ENCODE peak calls at places on chromosome 18, in six cellular contexts. A is spleen, S is lower lobe of right lung, R is tibial nerve, B is esophagus squamous epithelium, G is heart left ventricle. O is an unnamed sample. For H3K4me1, the result is how much of the 10 kb centered on the place peaks cover.

GRCh38 chr18:13573750-13574149 is 152.6 kb downstream of the FAM210A start:
- DNase-seq in A (no peak), S (no peak), B (no peak), R (no peak), G (no peak), O (no peak)

GRCh38 chr18:36296591-36297418 is 708 bp upstream of the FHOD3 start:
- DNase-seq in S (peak), B (no peak), A (no peak), R (peak), G (peak), O (peak)

GRCh38 chr18:31555971-31556747 is 35.5 kb upstream of the TTR start:
- DNase-seq in G (no peak), R (peak), A (no peak), B (no peak), S (no peak), O (no peak)

GRCh38 chr18:31610841-31611240 is 19.2 kb downstream of the TTR start:
- DNase-seq in S (no peak), A (no peak), G (no peak), B (no peak), R (no peak), O (no peak)

GRCh38 chr18:36809590-36810381 is 19.0 kb downstream of the TPGS2 start:
- DNase-seq in A (no peak), B (no peak), S (no peak), R (no peak), G (peak), O (no peak)

GRCh38 chr18:24514439-24514838 is 54.0 kb downstream of the HRH4 start:
- DNase-seq in R (no peak), S (no peak), B (no peak), A (no peak), G (no peak), O (no peak)

GRCh38 chr18:38706373-38706772 is 1140.8 kb upstream of the CELF4 start:
- DNase-seq in R (no peak), S (no peak), A (no peak), G (no peak), B (no peak), O (no peak)

GRCh38 chr18:61606759-61607158 is 273.5 kb downstream of the CDH20 start:
- DNase-seq in G (peak), S (peak), B (no peak), A (no peak), R (peak), O (peak)

GRCh38 chr18:63578357-63578958 is 8.7 kb upstream of the SERPINB13 start:
- DNase-seq in R (peak), G (no peak), S (no peak), A (no peak), B (no peak), O (no peak)

GRCh38 chr18:37844209-37844970 is 278.8 kb upstream of the CELF4 start:
- DNase-seq in A (no peak), S (no peak), B (no peak), R (no peak), G (no peak), O (no peak)

GRCh38 chr18:22846088-22846683 is 86.9 kb upstream of the RBBP8 start:
- DNase-seq in B (no peak), G (no peak), A (no peak), R (no peak), S (no peak), O (no peak)

GRCh38 chr18:7079231-7079630 is 38.4 kb downstream of the LAMA1 start:
- DNase-seq in B (no peak), S (no peak), A (no peak), G (no peak), R (no peak), O (no peak)

GRCh38 chr18:9849407-9849961 is 36.3 kb upstream of the TXNDC2 start:
- DNase-seq in S (peak), A (peak), G (peak), B (no peak), R (peak), O (peak)

GRCh38 chr18:28432350-28432749 is 255.4 kb upstream of the CDH2 start:
- DNase-seq in R (no peak), B (no peak), G (no peak), A (no peak), S (no peak), O (no peak)

GRCh38 chr18:57437433-57437781 is 2.2 kb downstream of the ONECUT2 start:
- DNase-seq in S (no peak), B (no peak), A (no peak), G (no peak), R (no peak), O (peak)

GRCh38 chr18:8750954-8751415 is 45.6 kb downstream of the MTCL1 start:
- DNase-seq in G (no peak), B (no peak), R (no peak), A (no peak), S (no peak), O (no peak)

GRCh38 chr18:25732862-25733261 is 357.6 kb downstream of the SS18 start:
- DNase-seq in R (no peak), G (no peak), A (no peak), B (no peak), S (no peak), O (no peak)

GRCh38 chr18:51011709-51012108 is 18.3 kb upstream of the SMAD4 start:
- DNase-seq in G (no peak), B (no peak), S (no peak), R (no peak), A (no peak), O (no peak)

GRCh38 chr18:39635966-39636365 is 2070.4 kb upstream of the CELF4 start:
- DNase-seq in R (no peak), A (no peak), B (no peak), S (no peak), G (no peak), O (no peak)

GRCh38 chr18:62856294-62856693 is 141.0 kb downstream of the PHLPP1 start:
- DNase-seq in R (no peak), G (no peak), A (no peak), B (no peak), S (no peak), O (no peak)

GRCh38 chr18:35510071-35511010 is 12.6 kb upstream of the INO80C start:
- DNase-seq in G (no peak), A (no peak), B (no peak), R (no peak), S (no peak), O (no peak)

GRCh38 chr18:1296237-1296636 is 391.6 kb downstream of the ADCYAP1 start:
- DNase-seq in S (no peak), A (peak), R (no peak), B (no peak), G (no peak), O (no peak)

GRCh38 chr18:23143059-23143831 is 8.0 kb downstream of the CABLES1 start:
- DNase-seq in A (no peak), B (no peak), S (peak), R (peak), G (no peak), O (no peak)

GRCh38 chr18:67893896-67894295 is 377.4 kb upstream of the DSEL start:
- DNase-seq in R (no peak), A (no peak), S (no peak), B (no peak), G (no peak), O (no peak)

GRCh38 chr18:12028040-12028628 is 46.8 kb downstream of the IMPA2 start:
- DNase-seq in B (no peak), R (no peak), G (no peak), S (no peak), A (no peak), O (no peak)

GRCh38 chr18:43887491-43887890 is 610.2 kb upstream of the SYT4 start:
- DNase-seq in B (no peak), G (no peak), R (no peak), S (no peak), A (no peak), O (no peak)
- H3K4me3 ChIP-seq in B (no peak), G (no peak), R (no peak), S (no peak), A (no peak), O (no peak)

GRCh38 chr18:65091737-65092329 is 659.0 kb upstream of the CDH7 start:
- DNase-seq in S (no peak), R (no peak), G (no peak), A (no peak), B (no peak), O (no peak)
- TF ChIP-seq CTCF in S (peak), R (peak), G (peak), A (peak), B (no peak), O (peak)

GRCh38 chr18:59145055-59145454 is 5.4 kb downstream of the SEC11C start:
- DNase-seq in R (no peak), B (no peak), A (no peak), G (no peak), S (no peak), O (no peak)
- H3K4me1 ChIP-seq in R (under half), B (under half), A (under half), G (under half), S (under half), O (under half)

DNA sequence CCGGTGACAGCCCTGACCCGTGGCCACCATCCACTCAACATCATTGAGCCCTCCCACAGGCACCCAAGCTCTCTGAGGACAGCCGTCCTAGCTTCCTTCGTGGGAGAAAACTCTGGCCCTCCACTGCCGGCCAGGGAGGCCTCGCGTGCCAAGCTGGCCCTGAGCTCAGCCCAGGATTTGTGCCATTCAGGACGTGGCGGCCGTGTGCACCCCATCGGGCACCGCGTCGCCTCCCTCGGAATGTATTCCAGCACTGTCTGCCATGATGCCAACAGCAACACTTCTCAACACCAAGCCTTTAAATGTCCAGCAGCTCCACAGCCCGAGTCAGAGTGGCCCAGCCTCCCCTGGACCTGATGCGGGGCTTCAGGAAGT is 35.7 kb downstream of the ZNF516 start:
- DNase-seq in G (peak), B (no peak), A (peak), R (no peak), S (no peak), O (no peak)
- H3K4me3 ChIP-seq in G (no peak), B (no peak), A (no peak), R (no peak), S (no peak), O (no peak)

DNA sequence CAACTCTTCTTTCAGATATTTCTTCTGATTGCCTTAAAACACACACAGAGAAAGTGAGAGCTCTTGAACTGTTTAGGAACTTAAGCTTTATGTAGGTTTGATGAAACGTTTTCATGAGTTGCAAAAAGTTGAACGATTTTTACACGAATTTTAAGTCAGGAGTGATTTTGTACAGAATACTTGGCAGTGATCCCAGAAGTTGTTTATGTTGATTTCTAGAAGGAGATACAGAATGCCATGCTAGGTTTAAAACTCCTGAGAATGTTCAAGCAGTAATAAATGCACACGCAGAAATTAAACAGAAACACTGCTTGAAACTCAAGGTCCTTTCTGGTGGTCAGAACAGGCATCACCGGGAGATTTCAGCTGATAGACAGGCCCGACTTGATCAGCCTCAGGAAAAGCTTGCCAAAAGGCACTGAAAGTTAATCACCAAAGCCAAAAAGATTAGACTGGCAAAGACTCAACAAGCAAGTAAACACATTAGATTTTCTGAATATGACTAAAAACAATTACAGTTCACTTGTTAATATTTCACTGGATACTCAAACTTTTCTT is 123.1 kb downstream of the SOCS6 start:
- DNase-seq in S (no peak), A (no peak), B (no peak), R (no peak), G (no peak), O (no peak)
- TF ChIP-seq CTCF in S (no peak), A (no peak), B (no peak), R (no peak), G (no peak), O (no peak)

DNA sequence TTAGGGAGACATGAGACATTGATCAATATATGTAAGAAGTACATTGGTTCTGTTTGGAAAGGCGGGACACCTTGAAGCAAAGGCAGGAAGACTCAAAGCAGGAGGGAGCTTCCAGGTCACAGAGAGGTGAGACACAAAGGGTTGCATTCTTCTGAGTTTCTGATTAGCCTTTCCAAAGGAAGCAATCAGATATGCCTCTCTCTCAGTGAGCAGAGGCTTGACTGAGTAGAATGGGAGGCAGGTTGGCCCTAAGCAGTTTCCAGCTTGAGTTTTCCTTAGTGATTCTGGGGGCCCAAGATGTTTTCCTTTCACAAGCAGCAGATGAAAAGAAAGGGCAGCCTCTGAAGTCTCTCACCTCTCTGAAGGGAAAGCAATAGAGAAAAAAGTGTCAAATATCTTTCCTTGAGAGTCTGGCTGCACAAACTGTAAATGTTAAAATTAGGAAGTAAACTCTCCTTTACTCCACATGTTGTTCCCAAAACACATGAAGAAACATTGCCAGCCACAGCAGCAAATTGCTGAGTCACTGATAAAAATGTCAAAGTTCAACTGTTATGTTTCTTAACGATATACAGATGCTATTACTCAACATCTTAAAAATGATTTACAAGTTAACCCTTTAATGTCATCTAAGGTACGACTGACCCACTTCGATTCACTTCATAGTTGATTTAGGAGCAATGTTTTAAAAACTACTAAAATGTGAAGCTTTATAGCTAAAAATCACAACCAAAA is 40.3 kb downstream of the CYB5A start:
- DNase-seq in B (no peak), R (no peak), A (no peak), S (no peak), G (no peak), O (no peak)
- H3K4me1 ChIP-seq in B (under half), R (under half), A (under half), S (half or more), G (under half), O (under half)

DNA sequence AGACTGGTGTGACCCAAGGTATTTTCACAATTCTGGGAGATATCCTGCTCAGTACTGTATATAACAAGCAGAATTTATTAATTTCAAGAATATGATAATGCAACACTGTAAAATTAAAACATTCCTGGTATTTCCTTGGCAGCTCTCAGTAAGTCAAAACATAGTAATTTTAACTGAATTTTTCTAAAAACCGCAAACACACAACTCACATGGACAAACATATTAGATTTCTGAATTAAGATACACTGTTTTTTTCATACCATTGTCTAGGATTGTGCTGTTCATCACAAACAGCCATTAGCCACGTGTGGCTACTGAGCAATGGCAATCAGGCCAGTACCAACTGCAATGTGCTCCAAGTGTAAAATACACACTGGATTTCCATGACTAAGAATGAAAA is 29.6 kb downstream of the LPIN2 start:
- DNase-seq in A (no peak), S (no peak), R (no peak), G (no peak), B (no peak), O (no peak)
- H3K4me3 ChIP-seq in A (no peak), S (no peak), R (no peak), G (no peak), B (no peak), O (no peak)

GRCh38 chr18:76259012-76259568 is 236.0 kb downstream of the ZNF516 start:
- DNase-seq in G (no peak), S (no peak), R (no peak), A (no peak), B (no peak), O (no peak)
- TF ChIP-seq CTCF in G (no peak), S (no peak), R (no peak), A (no peak), B (no peak), O (no peak)

GRCh38 chr18:48589797-48590519 is 51.1 kb downstream of the CTIF start:
- DNase-seq in R (no peak), S (no peak), G (peak), A (peak), B (no peak), O (no peak)
- H3K4me1 ChIP-seq in R (under half), S (under half), G (under half), A (under half), B (under half), O (under half)

GRCh38 chr18:55186588-55186987 is 227.3 kb upstream of the CCDC68 start:
- DNase-seq in S (no peak), A (no peak), B (no peak), R (no peak), G (no peak), O (no peak)
- H3K4me3 ChIP-seq in S (no peak), A (no peak), B (no peak), R (no peak), G (no peak), O (no peak)